ENCODE peak calls at places on chromosomes 2 and 18, in nine cellular contexts. T is ACHN, P is fibroblast of pulmonary artery, W is heart left ventricle, N is neural progenitor cell, B is M059J, I is PC-3, H is substantia nigra, M is thoracic aorta. U is an unnamed sample.

GRCh38 chr2:191539068-191539467 is 138.9 kb upstream of the NABP1 start:
- DNase-seq in P (peak), H (no peak), N (peak), T (peak), I (peak), M (no peak), B (peak), W (no peak), U (no peak)

GRCh38 chr2:190947711-190948251 is 66.2 kb downstream of the STAT1 start:
- DNase-seq in P (peak), N (no peak), I (peak), B (peak), M (no peak), W (no peak), T (peak), H (no peak), U (no peak)

GRCh38 chr18:26487437-26487836 is 60.9 kb downstream of the KCTD1 start:
- DNase-seq in P (peak), I (peak), M (no peak), W (no peak), T (no peak), N (no peak), H (no peak), B (peak), U (no peak)

GRCh38 chr2:30448308-30448707 is 1.3 kb downstream of the LCLAT1 start:
- DNase-seq in W (no peak), P (no peak), H (no peak), M (no peak), N (no peak), B (no peak), I (no peak), T (no peak), U (no peak)

GRCh38 chr2:64812298-64812697 is 158.6 kb upstream of the SERTAD2 start:
- DNase-seq in H (no peak), N (no peak), T (no peak), W (no peak), P (no peak), M (no peak), I (no peak), B (no peak), U (no peak)

GRCh38 chr2:232986155-232986554 is 26.9 kb downstream of the NGEF start:
- DNase-seq in N (no peak), P (no peak), W (no peak), B (no peak), H (no peak), I (no peak), T (no peak), M (no peak), U (no peak)

GRCh38 chr2:189163889-189164288 is 15.7 kb downstream of the COL5A2 start:
- DNase-seq in H (no peak), T (peak), N (no peak), I (peak), M (no peak), W (no peak), P (peak), B (peak), U (no peak)

GRCh38 chr2:10183146-10183675 is 60.7 kb downstream of the RRM2 start:
- DNase-seq in P (no peak), H (no peak), B (no peak), W (no peak), N (no peak), I (no peak), T (no peak), M (no peak), U (no peak)

GRCh38 chr18:39840406-39840805 is 2114.6 kb upstream of the PIK3C3 start:
- DNase-seq in H (no peak), W (no peak), T (no peak), P (peak), B (peak), M (no peak), N (no peak), I (no peak), U (no peak)

GRCh38 chr2:28981620-28982371 is 698 bp downstream of the TOGARAM2 start:
- DNase-seq in B (no peak), W (no peak), H (no peak), T (no peak), N (no peak), P (no peak), M (no peak), I (no peak), U (no peak)

GRCh38 chr2:11395971-11396689 is 51.7 kb upstream of the ROCK2 start:
- DNase-seq in W (no peak), P (no peak), I (no peak), T (no peak), N (no peak), B (no peak), M (no peak), H (no peak), U (no peak)

GRCh38 chr2:156800065-156800556 is 363.9 kb downstream of the GPD2 start:
- DNase-seq in T (no peak), W (no peak), B (no peak), H (no peak), M (no peak), P (no peak), I (no peak), N (peak), U (no peak)

GRCh38 chr2:196459539-196459938 is 180.0 kb upstream of the CCDC150 start:
- DNase-seq in N (no peak), P (peak), H (no peak), B (peak), T (peak), M (no peak), I (peak), W (no peak), U (no peak)

GRCh38 chr2:181354626-181355025 is 102.6 kb upstream of the ITGA4 start:
- DNase-seq in N (no peak), H (no peak), I (peak), B (peak), T (peak), M (no peak), P (peak), W (no peak), U (no peak)

GRCh38 chr2:240839152-240840143 is 19.4 kb upstream of the KIF1A start:
- DNase-seq in H (no peak), N (no peak), W (no peak), P (no peak), I (peak), M (no peak), B (peak), T (peak), U (no peak)

GRCh38 chr2:136281281-136282117 is 163.6 kb upstream of the CXCR4 start:
- DNase-seq in N (no peak), W (no peak), T (no peak), H (no peak), I (no peak), P (no peak), B (no peak), M (no peak), U (no peak)

GRCh38 chr2:26623541-26624497 is 17.3 kb downstream of the CIB4 start:
- DNase-seq in B (peak), I (no peak), M (peak), T (no peak), N (no peak), H (no peak), P (peak), W (no peak), U (no peak)

GRCh38 chr18:59950215-59950944 is 50.6 kb downstream of the PMAIP1 start:
- DNase-seq in W (no peak), P (no peak), H (no peak), B (no peak), I (peak), N (no peak), M (no peak), T (no peak), U (no peak)

GRCh38 chr2:26243643-26244478 is 571 bp downstream of the HADHA start:
- DNase-seq in W (no peak), M (no peak), P (peak), I (peak), B (peak), H (no peak), N (peak), T (peak), U (no peak)

GRCh38 chr2:181438298-181438697 is 18.9 kb upstream of the ITGA4 start:
- DNase-seq in P (no peak), I (peak), N (no peak), W (no peak), H (no peak), M (no peak), B (peak), T (no peak), U (no peak)

GRCh38 chr18:3605562-3606443 is 155.8 kb downstream of the TGIF1 start:
- DNase-seq in W (no peak), B (peak), P (peak), T (peak), M (no peak), I (peak), N (peak), H (no peak), U (no peak)

GRCh38 chr2:142868281-142868762 is 9.1 kb upstream of the KYNU start:
- DNase-seq in N (no peak), I (peak), P (no peak), H (no peak), B (peak), T (no peak), W (peak), M (no peak), U (peak)

GRCh38 chr18:76449110-76449453 is 46.0 kb downstream of the ZNF516 start:
- DNase-seq in M (no peak), B (no peak), P (no peak), I (no peak), H (no peak), T (no peak), W (no peak), N (no peak), U (no peak)

GRCh38 chr2:128062571-128062970 is 28.4 kb upstream of the UGGT1 start:
- DNase-seq in M (no peak), P (no peak), N (no peak), I (no peak), H (no peak), T (no peak), W (no peak), B (no peak), U (no peak)

GRCh38 chr2:10709290-10709939 is 12.0 kb upstream of the ATP6V1C2 start:
- DNase-seq in N (peak), W (no peak), M (no peak), I (peak), B (peak), P (peak), T (peak), H (no peak), U (no peak)

GRCh38 chr2:199749571-199749970 is 101.4 kb downstream of the FTCDNL1 start:
- DNase-seq in N (no peak), I (no peak), P (no peak), W (no peak), M (no peak), H (no peak), T (no peak), B (no peak), U (no peak)

GRCh38 chr2:10028407-10028987 is 14.9 kb upstream of the KLF11 start:
- DNase-seq in M (no peak), N (peak), I (no peak), B (no peak), T (no peak), W (no peak), H (no peak), P (no peak), U (no peak)

GRCh38 chr2:120238728-120239487 is 13.7 kb upstream of the RALB start:
- DNase-seq in B (peak), P (peak), T (peak), M (no peak), W (no peak), H (no peak), I (peak), N (no peak), U (no peak)

GRCh38 chr2:189633392-189633811 is 27.9 kb upstream of the ASNSD1 start:
- DNase-seq in N (no peak), H (no peak), W (no peak), M (no peak), T (peak), B (no peak), I (peak), P (peak), U (no peak)

GRCh38 chr2:42110287-42110973 is 58.7 kb upstream of the EML4 start:
- DNase-seq in B (no peak), W (no peak), N (no peak), I (no peak), M (no peak), H (no peak), T (no peak), P (peak), U (no peak)

GRCh38 chr2:96325884-96326255 is 753 bp downstream of the ITPRIPL1 start:
- DNase-seq in M (no peak), B (no peak), I (no peak), P (no peak), W (no peak), H (no peak), T (no peak), N (no peak), U (no peak)

GRCh38 chr2:150125708-150126107 is 361.8 kb downstream of the RND3 start:
- DNase-seq in B (peak), N (peak), W (no peak), H (no peak), T (peak), I (peak), P (peak), M (no peak), U (no peak)

GRCh38 chr2:14720319-14720718 is 87.8 kb downstream of the LRATD1 start:
- DNase-seq in T (no peak), H (no peak), B (peak), M (no peak), N (no peak), W (no peak), I (peak), P (no peak), U (no peak)

U was measured in dorsolateral prefrontal cortex.